ENCODE peak calls at places on chromosomes 5 and 9, in five cellular contexts. N is DMS 273 treated with DMSO at 0.1 percent for 48 hours, P is HAP-1, O is T-cell, K is ecto neural progenitor cell. Z is an unnamed sample.

GRCh38 chr5:77157732-77158532 is 52.5 kb upstream of the PDE8B start:
- DNase-seq in K (no peak), O (no peak), P (no peak), N (no peak), Z (no peak)

GRCh38 chr5:156094001-156094400 is 233.0 kb upstream of the SGCD start:
- DNase-seq in O (no peak), P (no peak), N (no peak), K (peak; percentile 54), Z (peak; percentile 3)

GRCh38 chr5:67695369-67695768 is 498.8 kb upstream of the CD180 start:
- DNase-seq in P (no peak), N (no peak), K (no peak), O (no peak), Z (no peak)

GRCh38 chr9:124941689-124942561 is 1.0 kb upstream of the GOLGA1 start:
- DNase-seq in N (no peak), K (peak; percentile 61), P (peak; percentile 58), O (peak; percentile 55), Z (peak; percentile 49)

GRCh38 chr9:97938081-97938644 is at the start of gene HEMGN:
- DNase-seq in K (no peak), P (no peak), N (no peak), O (peak; percentile 42), Z (no peak)

GRCh38 chr5:82884821-82885471 is 192.2 kb downstream of the TMEM167A start:
- DNase-seq in P (no peak), N (no peak), O (no peak), K (no peak), Z (no peak)

GRCh38 chr9:7756088-7756487 is 43.5 kb downstream of the DMAC1 start:
- DNase-seq in O (no peak), K (no peak), N (no peak), P (no peak), Z (no peak)

GRCh38 chr5:78577051-78577807 is 71.3 kb downstream of the LHFPL2 start:
- DNase-seq in K (no peak), P (no peak), N (no peak), O (no peak), Z (no peak)

GRCh38 chr9:16704489-16705111 is 165.9 kb downstream of the BNC2 start:
- DNase-seq in P (peak; percentile 50), N (peak; percentile 80), O (no peak), K (peak; percentile 61), Z (peak; percentile 39)

GRCh38 chr5:43780586-43780985 is 177.6 kb downstream of the NNT start:
- DNase-seq in P (no peak), O (no peak), N (no peak), K (no peak), Z (no peak)

GRCh38 chr5:159339451-159339850 is 9.2 kb upstream of the IL12B start:
- DNase-seq in O (no peak), P (no peak), K (no peak), N (no peak), Z (no peak)

GRCh38 chr9:89647366-89648128 is 42.7 kb downstream of the GADD45G start:
- DNase-seq in K (no peak), N (no peak), P (no peak), O (no peak), Z (no peak)

GRCh38 chr5:118592678-118593328 is 395.5 kb downstream of the DTWD2 start:
- DNase-seq in P (peak; percentile 12), N (no peak), O (no peak), K (no peak), Z (no peak)

GRCh38 chr9:136719212-136719880 is 7.0 kb downstream of the DIPK1B start:
- DNase-seq in P (no peak), K (peak; percentile 52), N (no peak), O (no peak), Z (no peak)

GRCh38 chr5:180785151-180785781 is 17.3 kb downstream of the MGAT1 start:
- DNase-seq in N (no peak), O (no peak), K (no peak), P (no peak), Z (no peak)

GRCh38 chr9:92525306-92525705 is 10.5 kb downstream of the ECM2 start:
- DNase-seq in O (no peak), N (no peak), K (no peak), P (no peak), Z (no peak)

GRCh38 chr5:139481580-139482049 is 943 bp downstream of the STING1 start:
- DNase-seq in N (no peak), K (no peak), O (no peak), P (no peak), Z (no peak)

GRCh38 chr5:177369050-177369912 is 11.6 kb downstream of the RGS14 start:
- DNase-seq in O (no peak), P (peak; percentile 63), N (peak; percentile 58), K (no peak), Z (peak; percentile 49)

GRCh38 chr5:64944868-64945267 is 176.1 kb downstream of the CWC27 start:
- DNase-seq in K (no peak), N (no peak), P (no peak), O (no peak), Z (no peak)

GRCh38 chr9:17528859-17529258 is 50.0 kb upstream of the SH3GL2 start:
- DNase-seq in K (no peak), P (no peak), N (no peak), O (no peak), Z (no peak)

GRCh38 chr9:110886832-110887231 is 151.4 kb downstream of the LPAR1 start:
- DNase-seq in P (no peak), N (no peak), K (no peak), O (no peak), Z (no peak)

GRCh38 chr5:129963359-129963758 is 59.1 kb downstream of the CHSY3 start:
- DNase-seq in O (no peak), N (no peak), K (no peak), P (no peak), Z (no peak)

GRCh38 chr5:151202381-151203139 is 21.3 kb downstream of the CCDC69 start:
- DNase-seq in N (no peak), K (peak; percentile 21), P (no peak), O (no peak), Z (no peak)

GRCh38 chr5:168706655-168707069 is 127.5 kb upstream of the PANK3 start:
- DNase-seq in N (no peak), P (peak; percentile 77), O (no peak), K (peak; percentile 68), Z (peak; percentile 59)

GRCh38 chr9:89941875-89942274 is 337.1 kb downstream of the GADD45G start:
- DNase-seq in O (no peak), P (no peak), K (no peak), N (peak; percentile 72), Z (no peak)

GRCh38 chr9:127926961-127927456 is 3.6 kb downstream of the PIP5KL1 start:
- DNase-seq in P (no peak), O (no peak), N (no peak), K (no peak), Z (no peak)

GRCh38 chr5:172133359-172134029 is 54.5 kb downstream of the STK10 start:
- DNase-seq in P (no peak), K (no peak), O (no peak), N (no peak), Z (no peak)

Z was measured in nephron progenitor cell.